ENCODE peak calls at places on chromosomes 16 and 17, in five cellular contexts. X, W, D, A and G are unnamed samples. For H3K4me1, the result is how much of the 10 kb centered on the place peaks cover.

GRCh38 chr17:40322417-40323315 is 13.7 kb downstream of the RARA start:
- DNase-seq in D (peak), A (peak), X (peak), W (no peak), G (peak)

GRCh38 chr17:79950711-79951110 is 85.0 kb downstream of the TBC1D16 start:
- DNase-seq in X (no peak), D (no peak), A (peak), W (no peak), G (no peak)

GRCh38 chr17:38724337-38724988 is 5.7 kb upstream of the CISD3 start:
- DNase-seq in W (no peak), X (peak), D (no peak), A (peak), G (peak)

GRCh38 chr16:75019007-75019406 is 20.2 kb downstream of the ZNRF1 start:
- DNase-seq in W (no peak), X (no peak), D (no peak), A (no peak), G (no peak)

GRCh38 chr16:64627288-64627687 is 494.6 kb downstream of the CDH11 start:
- DNase-seq in A (no peak), W (peak), D (no peak), X (no peak), G (no peak)

GRCh38 chr16:68448360-68448970 is at the start of gene SMPD3:
- DNase-seq in W (peak), D (peak), X (peak), A (peak), G (peak)

GRCh38 chr16:51924744-51925143 is 622.2 kb downstream of the TOX3 start:
- DNase-seq in W (no peak), A (no peak), X (no peak), D (no peak), G (no peak)

GRCh38 chr16:88141580-88141979 is 190.3 kb downstream of the BANP start:
- DNase-seq in D (no peak), W (no peak), A (no peak), X (no peak), G (no peak)

GRCh38 chr17:67245694-67246397 is 850 bp upstream of the HELZ start:
- DNase-seq in W (no peak), A (peak), D (peak), X (peak), G (peak)

GRCh38 chr16:82761858-82762257 is 135.1 kb downstream of the CDH13 start:
- DNase-seq in A (no peak), D (no peak), X (no peak), W (no peak), G (no peak)

GRCh38 chr16:57522960-57523359 is 13.4 kb downstream of the CCDC102A start:
- DNase-seq in A (no peak), W (no peak), D (no peak), X (no peak), G (no peak)

GRCh38 chr16:25235991-25236390 is 19.2 kb downstream of the AQP8 start:
- DNase-seq in X (no peak), D (no peak), A (no peak), W (no peak), G (no peak)

GRCh38 chr17:32558328-32558955 is 71.6 kb downstream of the CDK5R1 start:
- DNase-seq in W (no peak), A (no peak), X (no peak), D (no peak), G (no peak)

GRCh38 chr16:569445-570254 is at the start of gene PIGQ:
- DNase-seq in A (peak), X (peak), D (peak), W (peak), G (peak)

GRCh38 chr17:64503341-64503740 is 2.7 kb downstream of the DDX5 start:
- DNase-seq in X (no peak), A (no peak), D (no peak), W (no peak), G (no peak)
- TF ChIP-seq POLR2A in X (no peak), A (no peak), D (no peak), W (no peak), G (no peak)

GRCh38 chr16:11399261-11399831 is 54.1 kb downstream of the RMI2 start:
- DNase-seq in X (no peak), W (no peak), D (no peak), A (no peak), G (no peak)

GRCh38 chr16:11400076-11400475 is 54.8 kb downstream of the RMI2 start:
- DNase-seq in X (no peak), A (no peak), D (no peak), W (no peak), G (no peak)

GRCh38 chr16:11396241-11397048 is 51.2 kb downstream of the RMI2 start:
- DNase-seq in X (peak), A (peak), D (peak), W (peak), G (peak)

GRCh38 chr16:11398136-11398535 is 52.9 kb downstream of the RMI2 start:
- DNase-seq in W (no peak), D (no peak), A (no peak), X (no peak), G (no peak)

GRCh38 chr16:11398851-11399250 is 53.6 kb downstream of the RMI2 start:
- DNase-seq in X (no peak), W (no peak), A (no peak), D (no peak), G (no peak)
- H3K4me1 ChIP-seq in X (under half), W (under half), A (under half), D (under half), G (under half)

GRCh38 chr17:27244481-27245223 is 49.3 kb upstream of the WSB1 start:
- DNase-seq in X (no peak), W (peak), A (peak), D (peak), G (peak)
- TF ChIP-seq POLR2A in X (no peak), W (no peak), A (peak), D (peak), G (no peak)

DNA sequence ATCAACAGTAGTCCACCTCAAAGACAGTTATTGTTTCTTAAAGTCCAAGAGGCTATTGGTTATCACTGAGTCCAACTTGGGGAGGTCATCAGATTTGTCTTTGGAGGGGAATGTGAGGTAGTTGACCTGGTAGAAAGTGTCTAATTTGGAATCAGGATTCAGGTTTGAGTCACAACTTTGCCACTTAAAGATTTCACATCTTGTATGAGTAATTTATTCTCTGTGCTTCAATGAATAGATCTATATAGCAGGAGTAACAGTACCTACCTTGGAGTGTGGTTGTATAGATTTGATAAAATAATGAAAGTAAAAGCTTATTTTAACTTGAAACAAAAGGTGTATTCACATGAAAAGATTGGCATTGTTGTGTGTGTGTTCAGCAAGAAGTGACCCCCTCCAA is 119.3 kb upstream of the TBX2 start:
- DNase-seq in D (no peak), A (no peak), W (no peak), X (no peak), G (no peak)
- H3K4me1 ChIP-seq in D (under half), A (under half), W (under half), X (under half), G (under half)

GRCh38 chr16:89700100-89700648 is 1.3 kb downstream of the SPATA2L start:
- DNase-seq in A (peak), W (peak), X (peak), D (peak), G (peak)
- TF ChIP-seq POLR2A in A (peak), W (peak), X (no peak), D (peak), G (peak)

GRCh38 chr16:84966150-84966447 is 45.2 kb downstream of the ZDHHC7 start:
- DNase-seq in D (no peak), A (no peak), W (no peak), X (no peak), G (no peak)

GRCh38 chr16:84964729-84965128 is 46.6 kb downstream of the ZDHHC7 start:
- DNase-seq in A (no peak), X (no peak), W (no peak), D (no peak), G (no peak)

GRCh38 chr16:84963046-84963445 is 48.3 kb downstream of the ZDHHC7 start:
- DNase-seq in X (no peak), W (no peak), D (no peak), A (no peak), G (no peak)

GRCh38 chr16:84967828-84968227 is 43.5 kb downstream of the ZDHHC7 start:
- DNase-seq in X (no peak), A (no peak), D (no peak), W (no peak), G (no peak)

GRCh38 chr16:84965428-84966149 is 45.7 kb downstream of the ZDHHC7 start:
- DNase-seq in A (no peak), D (no peak), X (no peak), W (no peak), G (no peak)
- H3K4me1 ChIP-seq in A (under half), D (under half), X (under half), W (under half), G (under half)

GRCh38 chr17:48603959-48604769 is 622 bp downstream of the HOXB6 start:
- DNase-seq in X (no peak), A (no peak), W (no peak), D (no peak), G (peak)
- TF ChIP-seq POLR2A in X (no peak), A (no peak), W (no peak), D (no peak), G (peak)